ENCODE peak calls at places on chromosomes 11 and 22, in five cellular contexts. N is K562, W is H1, R is HepG2, Y is GM12878. U is an unnamed sample.

GRCh38 chr22:35590634-35591295 is 26.4 kb downstream of the MB start:
- DNase-seq in Y (no peak), W (no peak), R (no peak), N (no peak), U (no peak)

GRCh38 chr11:121299417-121299816 is 6.8 kb downstream of the SC5D start:
- DNase-seq in R (no peak), W (no peak), N (no peak), Y (no peak), U (no peak)

GRCh38 chr22:50161508-50162390 is 8.8 kb upstream of the PANX2 start:
- DNase-seq in Y (no peak), N (no peak), W (no peak), R (no peak), U (no peak)

GRCh38 chr11:66142370-66143263 is 72.5 kb downstream of the PACS1 start:
- DNase-seq in Y (no peak), N (no peak), W (no peak), R (peak), U (peak)

GRCh38 chr11:107076832-107077231 is 58.6 kb upstream of the GUCY1A2 start:
- DNase-seq in Y (no peak), R (no peak), W (no peak), N (no peak), U (no peak)

GRCh38 chr11:8586805-8587204 is 7.2 kb downstream of the STK33 start:
- DNase-seq in R (no peak), Y (no peak), W (no peak), N (no peak), U (no peak)

GRCh38 chr11:82867495-82868082 is 32.6 kb downstream of the PRCP start:
- DNase-seq in W (peak), R (peak), N (peak), Y (peak), U (peak)

GRCh38 chr11:83025267-83025704 is 46.4 kb downstream of the RAB30 start:
- DNase-seq in N (no peak), R (peak), Y (no peak), W (no peak), U (no peak)

GRCh38 chr22:50305658-50306566 is 1.5 kb downstream of the PLXNB2 start:
- DNase-seq in R (no peak), W (no peak), Y (peak), N (peak), U (peak)

GRCh38 chr11:57426754-57427691 is at the start of gene SLC43A3:
- DNase-seq in N (peak), Y (peak), W (peak), R (peak), U (no peak)

GRCh38 chr11:27697679-27698275 is 2.5 kb downstream of the BDNF start:
- DNase-seq in Y (no peak), R (no peak), N (no peak), W (no peak), U (no peak)

GRCh38 chr11:12098601-12099000 is 11.8 kb upstream of the MICAL2 start:
- DNase-seq in Y (no peak), R (no peak), N (no peak), W (no peak), U (no peak)

GRCh38 chr11:97622795-97623194 is 1233.0 kb downstream of the JRKL start:
- DNase-seq in Y (no peak), N (no peak), R (no peak), W (no peak), U (no peak)

GRCh38 chr22:47495102-47495501 is 732.7 kb downstream of the TBC1D22A start:
- DNase-seq in W (no peak), R (no peak), N (no peak), Y (no peak), U (no peak)

GRCh38 chr11:29484548-29484947 is 532.3 kb downstream of the KCNA4 start:
- DNase-seq in W (no peak), Y (no peak), N (no peak), R (no peak), U (no peak)

GRCh38 chr11:59754494-59754858 is 700 bp upstream of the STX3 start:
- DNase-seq in N (no peak), W (no peak), Y (no peak), R (no peak), U (no peak)

GRCh38 chr22:38484244-38484643 is 16.3 kb downstream of the KDELR3 start:
- DNase-seq in W (no peak), Y (no peak), N (no peak), R (no peak), U (no peak)

GRCh38 chr11:10314199-10315072 is 9.6 kb downstream of the ADM start:
- DNase-seq in R (peak), N (no peak), Y (peak), W (no peak), U (no peak)

GRCh38 chr11:69791266-69791665 is 16.1 kb upstream of the FGF4 start:
- DNase-seq in N (no peak), R (no peak), Y (no peak), W (no peak), U (no peak)

GRCh38 chr11:48107188-48107704 is 109.4 kb upstream of the OR4B1 start:
- DNase-seq in Y (peak), N (no peak), R (no peak), W (no peak), U (no peak)

GRCh38 chr22:48568736-48569330 is 1258.8 kb downstream of the BRD1 start:
- DNase-seq in N (no peak), W (no peak), Y (no peak), R (no peak), U (no peak)

GRCh38 chr11:66543263-66544107 is 2.4 kb downstream of the ZDHHC24 start:
- DNase-seq in N (no peak), W (no peak), Y (peak), R (no peak), U (no peak)

GRCh38 chr11:109808569-109808968 is 284.6 kb upstream of the ZC3H12C start:
- DNase-seq in R (no peak), W (no peak), Y (no peak), N (no peak), U (no peak)

GRCh38 chr22:23259916-23260644 is 79.8 kb downstream of the BCR start:
- DNase-seq in W (no peak), Y (no peak), N (peak), R (no peak), U (no peak)

GRCh38 chr11:72015511-72016061 is 16.9 kb downstream of the IL18BP start:
- DNase-seq in W (no peak), R (peak), N (no peak), Y (no peak), U (no peak)

GRCh38 chr11:581752-582151 is 5.5 kb downstream of the PHRF1 start:
- DNase-seq in W (no peak), N (no peak), Y (no peak), R (no peak), U (no peak)

GRCh38 chr11:41256060-41256459 is 203.4 kb downstream of the LRRC4C start:
- DNase-seq in W (no peak), Y (no peak), N (no peak), R (no peak), U (no peak)

GRCh38 chr11:30683176-30683575 is 97.0 kb upstream of the MPPED2 start:
- DNase-seq in Y (no peak), W (no peak), R (no peak), N (no peak), U (no peak)

GRCh38 chr11:1236316-1237127 is 13.7 kb downstream of the MUC5B start:
- DNase-seq in N (no peak), R (no peak), W (no peak), Y (no peak), U (no peak)

GRCh38 chr22:32018056-32018455 is 25.0 kb upstream of the SLC5A1 start:
- DNase-seq in N (no peak), R (no peak), W (no peak), Y (no peak), U (no peak)
- TF ChIP-seq CEBPB in N (no peak), R (no peak), W (no peak), Y (no peak), U (no peak)

DNA sequence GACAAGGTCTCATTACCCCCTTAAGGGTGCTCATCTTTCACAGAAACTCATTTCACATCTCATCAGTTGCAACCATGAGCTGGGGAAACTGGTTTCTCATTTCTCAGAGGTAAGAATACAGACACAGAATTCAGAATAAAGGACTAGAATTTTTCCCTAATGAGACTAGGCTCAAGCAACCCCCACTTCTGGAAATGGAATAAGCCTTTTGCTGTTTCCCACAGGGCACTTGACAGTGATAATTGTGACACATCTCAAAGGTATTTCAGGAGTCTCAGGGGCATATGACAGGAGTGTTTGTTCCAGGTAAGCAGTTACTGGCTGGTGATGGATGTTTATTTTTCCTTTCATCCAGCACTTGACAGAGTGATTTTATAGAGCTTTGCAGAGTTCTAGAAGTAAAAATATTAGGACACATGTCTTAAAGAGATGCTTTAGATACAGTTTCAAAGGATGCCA is 112.9 kb upstream of the DDI1 start:
- DNase-seq in N (no peak), R (peak), W (no peak), Y (no peak), U (peak)
- TF ChIP-seq ZNF274 in N (no peak), R (no peak), W (no peak), Y (no peak), U (no peak)

GRCh38 chr11:63523151-63523550 is 13.5 kb upstream of the PLAAT4 start:
- DNase-seq in W (no peak), R (no peak), Y (no peak), N (no peak), U (no peak)
- TF ChIP-seq ATF3 in W (no peak), R (no peak), Y (no peak), N (no peak), U (no peak)

DNA sequence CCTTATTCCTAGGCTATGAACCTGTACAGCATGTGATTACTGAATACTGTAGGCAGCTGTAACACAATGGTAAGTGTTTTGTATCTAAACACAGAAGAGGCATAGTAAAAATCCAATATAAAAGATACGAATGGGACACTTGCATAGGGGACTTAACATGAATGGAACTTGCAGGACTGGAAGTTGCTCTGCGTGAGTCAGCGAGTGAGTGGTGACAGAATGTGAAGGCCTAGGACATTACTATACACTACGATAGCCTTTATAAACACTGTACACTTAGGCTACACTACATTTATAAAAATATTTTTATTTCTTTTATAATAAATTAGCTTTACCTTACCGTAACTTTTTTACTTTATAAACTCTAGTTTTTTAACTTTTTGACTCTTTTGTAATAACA is 81.1 kb downstream of the PGR start:
- DNase-seq in W (no peak), Y (no peak), N (no peak), R (no peak), U (no peak)
- TF ChIP-seq CEBPB in W (no peak), Y (no peak), N (no peak), R (no peak), U (no peak)

GRCh38 chr11:118921929-118922744 is 3.6 kb downstream of the BCL9L start:
- DNase-seq in N (no peak), Y (no peak), W (no peak), R (peak), U (no peak)
- TF ChIP-seq ZNF274 in N (no peak), Y (no peak), W (no peak), R (no peak), U (no peak)

GRCh38 chr11:36150986-36151385 is 138.2 kb downstream of the COMMD9 start:
- DNase-seq in Y (no peak), W (no peak), R (no peak), N (no peak), U (no peak)
- TF ChIP-seq ATF3 in Y (no peak), W (no peak), R (no peak), N (no peak), U (no peak)

DNA sequence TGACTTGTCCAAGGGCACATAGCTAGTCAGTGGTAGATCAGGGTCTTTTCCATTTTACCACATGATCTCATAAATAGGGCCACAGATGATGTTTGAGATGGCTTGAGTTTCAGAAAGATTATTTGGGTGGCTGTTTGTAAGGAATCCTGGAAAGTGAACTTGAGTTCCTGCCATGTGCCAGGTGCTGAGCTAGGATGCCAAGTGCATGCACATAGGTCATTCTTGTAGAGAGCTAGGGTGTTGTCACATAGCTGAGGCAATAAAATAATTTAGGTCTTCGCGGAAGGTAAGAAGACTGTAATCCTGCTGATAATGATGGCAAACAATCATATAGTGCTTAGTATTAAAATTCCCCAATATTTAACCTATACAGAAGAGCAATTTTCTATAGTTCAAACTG is 1162.6 kb upstream of the TENM4 start:
- DNase-seq in Y (no peak), W (no peak), R (no peak), N (no peak), U (no peak)
- TF ChIP-seq CEBPB in Y (no peak), W (no peak), R (no peak), N (no peak), U (no peak)

GRCh38 chr11:128302425-128303186 is 284.8 kb downstream of the ETS1 start:
- DNase-seq in W (no peak), Y (peak), N (no peak), R (no peak), U (no peak)
- TF ChIP-seq ZNF274 in W (no peak), Y (no peak), N (no peak), R (no peak), U (no peak)

U was measured in HCT116.